ENCODE peak calls at places on chromosomes 12 and 14, in five cellular contexts. One of them, this sample, is unnamed.

GRCh38 chr12:70919161-70919560 is 1.4 kb downstream of the PTPRR start:
- DNase-seq in left ventricle myocardium inferior: no peak
- DNase-seq in stimulated activated effector memory CD8-positive, alpha-beta T cell treated with anti-CD3 and anti-CD28 coated beads, Interleukin-12 subunit alpha, Interleukin-12 subunit beta, amount 100 ng/mL, for 72 hours: no peak
- DNase-seq in H9: no peak
- DNase-seq in SJSA1: no peak
- DNase-seq in this sample: no peak

GRCh38 chr14:102510616-102511520 is 1.3 kb upstream of the ANKRD9 start:
- DNase-seq in left ventricle myocardium inferior: peak
- DNase-seq in stimulated activated effector memory CD8-positive, alpha-beta T cell treated with anti-CD3 and anti-CD28 coated beads, Interleukin-12 subunit alpha, Interleukin-12 subunit beta, amount 100 ng/mL, for 72 hours: no peak
- DNase-seq in SJSA1: no peak
- DNase-seq in H9: peak
- DNase-seq in this sample: no peak

GRCh38 chr14:93073833-93074769 is 41.6 kb downstream of the ITPK1 start:
- DNase-seq in H9: no peak
- DNase-seq in left ventricle myocardium inferior: peak
- DNase-seq in stimulated activated effector memory CD8-positive, alpha-beta T cell treated with anti-CD3 and anti-CD28 coated beads, Interleukin-12 subunit alpha, Interleukin-12 subunit beta, amount 100 ng/mL, for 72 hours: no peak
- DNase-seq in SJSA1: no peak
- DNase-seq in this sample: no peak

GRCh38 chr14:23308721-23309445 is 2.2 kb downstream of the BCL2L2 start:
- DNase-seq in left ventricle myocardium inferior: no peak
- DNase-seq in stimulated activated effector memory CD8-positive, alpha-beta T cell treated with anti-CD3 and anti-CD28 coated beads, Interleukin-12 subunit alpha, Interleukin-12 subunit beta, amount 100 ng/mL, for 72 hours: no peak
- DNase-seq in H9: no peak
- DNase-seq in SJSA1: no peak
- DNase-seq in this sample: no peak

GRCh38 chr12:57135487-57135886 is 7.2 kb downstream of the LRP1 start:
- DNase-seq in stimulated activated effector memory CD8-positive, alpha-beta T cell treated with anti-CD3 and anti-CD28 coated beads, Interleukin-12 subunit alpha, Interleukin-12 subunit beta, amount 100 ng/mL, for 72 hours: no peak
- DNase-seq in SJSA1: no peak
- DNase-seq in left ventricle myocardium inferior: peak
- DNase-seq in H9: peak
- DNase-seq in this sample: no peak

GRCh38 chr12:49232940-49233841 is 31.7 kb upstream of the TUBA1C start:
- DNase-seq in stimulated activated effector memory CD8-positive, alpha-beta T cell treated with anti-CD3 and anti-CD28 coated beads, Interleukin-12 subunit alpha, Interleukin-12 subunit beta, amount 100 ng/mL, for 72 hours: no peak
- DNase-seq in left ventricle myocardium inferior: peak
- DNase-seq in H9: peak
- DNase-seq in SJSA1: no peak
- DNase-seq in this sample: peak

GRCh38 chr12:105507311-105508035 is 177.0 kb downstream of the C12orf75 start:
- DNase-seq in SJSA1: no peak
- DNase-seq in stimulated activated effector memory CD8-positive, alpha-beta T cell treated with anti-CD3 and anti-CD28 coated beads, Interleukin-12 subunit alpha, Interleukin-12 subunit beta, amount 100 ng/mL, for 72 hours: no peak
- DNase-seq in H9: no peak
- DNase-seq in left ventricle myocardium inferior: no peak
- DNase-seq in this sample: no peak

GRCh38 chr12:117343849-117344248 is 17.6 kb downstream of the NOS1 start:
- DNase-seq in SJSA1: no peak
- DNase-seq in left ventricle myocardium inferior: no peak
- DNase-seq in H9: no peak
- DNase-seq in stimulated activated effector memory CD8-positive, alpha-beta T cell treated with anti-CD3 and anti-CD28 coated beads, Interleukin-12 subunit alpha, Interleukin-12 subunit beta, amount 100 ng/mL, for 72 hours: no peak
- DNase-seq in this sample: no peak

GRCh38 chr12:105279460-105280056 is 43.6 kb upstream of the APPL2 start:
- DNase-seq in H9: peak
- DNase-seq in stimulated activated effector memory CD8-positive, alpha-beta T cell treated with anti-CD3 and anti-CD28 coated beads, Interleukin-12 subunit alpha, Interleukin-12 subunit beta, amount 100 ng/mL, for 72 hours: peak
- DNase-seq in left ventricle myocardium inferior: no peak
- DNase-seq in SJSA1: no peak
- DNase-seq in this sample: no peak

GRCh38 chr14:29814153-29815057 is 113.2 kb downstream of the PRKD1 start:
- DNase-seq in H9: no peak
- DNase-seq in SJSA1: no peak
- DNase-seq in stimulated activated effector memory CD8-positive, alpha-beta T cell treated with anti-CD3 and anti-CD28 coated beads, Interleukin-12 subunit alpha, Interleukin-12 subunit beta, amount 100 ng/mL, for 72 hours: no peak
- DNase-seq in left ventricle myocardium inferior: peak
- DNase-seq in this sample: no peak

GRCh38 chr14:88477513-88478250 is 77.1 kb downstream of the PTPN21 start:
- DNase-seq in H9: no peak
- DNase-seq in left ventricle myocardium inferior: no peak
- DNase-seq in stimulated activated effector memory CD8-positive, alpha-beta T cell treated with anti-CD3 and anti-CD28 coated beads, Interleukin-12 subunit alpha, Interleukin-12 subunit beta, amount 100 ng/mL, for 72 hours: no peak
- DNase-seq in SJSA1: no peak
- DNase-seq in this sample: no peak

GRCh38 chr14:61322011-61322798 is 826 bp downstream of the PRKCH start:
- DNase-seq in left ventricle myocardium inferior: peak
- DNase-seq in stimulated activated effector memory CD8-positive, alpha-beta T cell treated with anti-CD3 and anti-CD28 coated beads, Interleukin-12 subunit alpha, Interleukin-12 subunit beta, amount 100 ng/mL, for 72 hours: peak
- DNase-seq in H9: peak
- DNase-seq in SJSA1: no peak
- DNase-seq in this sample: no peak

This sample was measured in mesothelial cell of epicardium.